ENCODE peak calls at places on chromosomes 16 and 17, in four cellular contexts. M is IMR-90, N is prostate gland, I is GM23338. O is an unnamed sample.

GRCh38 chr17:50117202-50118040 is 12.5 kb downstream of the SAMD14 start:
- DNase-seq in M (peak; percentile 35), N (peak; percentile 28), I (peak; percentile 89), O (peak; percentile 87)

GRCh38 chr16:593406-593805 is 3.5 kb downstream of the RAB40C start:
- DNase-seq in M (no peak), N (peak; percentile 84), I (no peak), O (no peak)

GRCh38 chr16:23847938-23848337 is 12.2 kb downstream of the PRKCB start:
- DNase-seq in M (no peak), N (no peak), I (no peak), O (no peak)

GRCh38 chr16:22216191-22216831 is 10.2 kb downstream of the EEF2K start:
- DNase-seq in M (peak; percentile 68), N (no peak), I (no peak), O (no peak)

GRCh38 chr17:76586741-76587487 is 1.3 kb upstream of the ST6GALNAC2 start:
- DNase-seq in M (no peak), N (peak; percentile 59), I (peak; percentile 67), O (no peak)

GRCh38 chr17:21245703-21246102 is 7.5 kb downstream of the NATD1 start:
- DNase-seq in M (no peak), N (no peak), I (no peak), O (no peak)

GRCh38 chr17:42485680-42486079 is 27.0 kb downstream of the ATP6V0A1 start:
- DNase-seq in M (no peak), N (no peak), I (no peak), O (no peak)

GRCh38 chr17:60248618-60249516 is 99.1 kb downstream of the CA4 start:
- DNase-seq in M (peak; percentile 30), N (no peak), I (no peak), O (no peak)

GRCh38 chr17:69607162-69607834 is 192.8 kb downstream of the MAP2K6 start:
- DNase-seq in M (peak; percentile 85), N (peak; percentile 60), I (peak; percentile 80), O (peak; percentile 71)

GRCh38 chr16:14278749-14279148 is 207.6 kb downstream of the MRTFB start:
- DNase-seq in M (no peak), N (no peak), I (no peak), O (no peak)

GRCh38 chr16:9060225-9060624 is 31.2 kb upstream of the HAPSTR1 start:
- DNase-seq in M (no peak), N (no peak), I (no peak), O (no peak)

GRCh38 chr17:49616546-49617205 is 41.0 kb downstream of the NXPH3 start:
- DNase-seq in M (no peak), N (no peak), I (no peak), O (no peak)

GRCh38 chr17:6361733-6362132 is 73.2 kb downstream of the AIPL1 start:
- DNase-seq in M (no peak), N (no peak), I (peak; percentile 70), O (no peak)

GRCh38 chr16:57041182-57042156 is 50.9 kb upstream of the CPNE2 start:
- DNase-seq in M (no peak), N (no peak), I (no peak), O (no peak)

DNA sequence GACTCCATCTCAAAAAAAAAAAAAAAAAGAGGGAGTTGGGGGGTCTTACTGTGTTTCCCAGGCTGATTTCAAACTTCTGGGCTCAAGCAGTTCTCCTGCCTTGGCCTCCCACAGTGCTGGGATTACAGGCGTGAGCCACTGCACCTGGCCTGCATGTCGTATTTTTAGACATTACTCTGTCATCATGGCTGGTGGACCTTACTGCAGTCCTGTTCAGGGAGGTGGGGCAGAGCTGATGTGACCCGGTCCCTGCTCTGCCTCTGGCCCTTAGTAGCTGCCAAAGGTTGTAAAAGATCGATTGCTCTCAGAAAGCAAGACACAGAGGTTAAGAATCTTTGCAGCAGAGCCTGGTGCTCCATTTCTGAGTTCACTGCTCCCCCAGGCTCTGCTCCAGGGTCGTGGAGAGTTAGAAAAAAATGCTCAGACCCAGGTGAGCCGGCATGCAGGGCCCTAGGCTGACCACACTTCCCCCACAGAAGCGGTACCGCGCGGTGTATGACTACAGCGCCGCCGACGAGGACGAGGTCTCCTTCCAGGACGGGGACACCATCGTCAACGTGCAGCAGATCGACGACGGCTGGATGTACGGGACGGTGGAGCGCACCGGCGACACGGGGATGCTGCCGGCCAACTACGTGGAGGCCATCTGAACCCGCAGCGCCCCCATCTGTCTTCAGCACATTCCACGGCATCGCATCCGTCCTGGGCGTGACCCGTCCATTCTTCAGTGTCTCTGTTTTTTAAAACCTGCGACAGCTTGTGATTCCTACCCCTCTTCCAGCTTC is 7.1 kb upstream of the LASP1NB start:
- DNase-seq in M (no peak), N (no peak), I (peak; percentile 79), O (no peak)
- TF ChIP-seq CTCF in M (no peak), N (no peak), I (peak; percentile 36), O (no peak)

DNA sequence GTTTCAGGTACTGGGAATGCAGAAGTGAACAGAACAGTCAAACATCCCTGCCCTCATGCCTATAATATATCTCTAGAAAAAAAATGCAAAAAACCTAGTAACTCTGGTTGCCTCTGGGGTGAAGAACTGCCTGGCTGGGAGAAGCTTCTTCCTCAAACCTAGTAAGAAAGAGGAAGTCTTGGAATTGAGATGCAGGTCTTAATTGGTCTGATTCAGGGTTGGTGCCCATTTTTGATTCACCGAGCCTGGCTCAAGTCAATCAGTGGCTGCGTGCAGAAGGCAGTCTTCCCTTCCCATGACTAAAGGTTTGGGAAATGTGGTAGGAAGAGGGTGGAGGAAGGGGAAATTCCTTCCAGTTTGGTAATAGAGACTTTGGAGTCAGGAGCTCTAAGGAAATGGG is 22.4 kb downstream of the CDRT15 start:
- DNase-seq in M (peak; percentile 24), N (no peak), I (no peak), O (no peak)
- TF ChIP-seq CTCF in M (no peak), N (no peak), I (no peak), O (no peak)

DNA sequence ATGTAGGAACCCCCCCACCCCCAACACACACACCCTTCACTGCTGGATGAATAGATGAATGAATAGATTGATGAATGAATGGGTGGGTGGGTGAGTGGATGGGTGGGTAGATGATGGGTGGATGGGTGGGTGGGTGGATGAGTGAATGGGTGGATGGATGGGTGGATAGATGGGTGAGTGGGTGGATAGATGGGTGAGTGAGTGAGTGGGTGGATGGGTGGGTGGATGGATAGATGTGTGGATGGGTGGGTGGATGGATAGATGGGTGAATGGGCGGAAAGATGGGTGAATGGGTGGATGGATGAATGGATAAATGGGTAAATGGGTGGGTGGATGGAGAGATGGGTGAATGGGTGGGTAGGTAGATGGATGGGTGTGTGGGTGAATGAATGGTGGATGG is 2.6 kb upstream of the CBFA2T3 start:
- DNase-seq in M (no peak), N (no peak), I (no peak), O (no peak)
- TF ChIP-seq CTCF in M (no peak), N (no peak), I (no peak), O (no peak)

DNA sequence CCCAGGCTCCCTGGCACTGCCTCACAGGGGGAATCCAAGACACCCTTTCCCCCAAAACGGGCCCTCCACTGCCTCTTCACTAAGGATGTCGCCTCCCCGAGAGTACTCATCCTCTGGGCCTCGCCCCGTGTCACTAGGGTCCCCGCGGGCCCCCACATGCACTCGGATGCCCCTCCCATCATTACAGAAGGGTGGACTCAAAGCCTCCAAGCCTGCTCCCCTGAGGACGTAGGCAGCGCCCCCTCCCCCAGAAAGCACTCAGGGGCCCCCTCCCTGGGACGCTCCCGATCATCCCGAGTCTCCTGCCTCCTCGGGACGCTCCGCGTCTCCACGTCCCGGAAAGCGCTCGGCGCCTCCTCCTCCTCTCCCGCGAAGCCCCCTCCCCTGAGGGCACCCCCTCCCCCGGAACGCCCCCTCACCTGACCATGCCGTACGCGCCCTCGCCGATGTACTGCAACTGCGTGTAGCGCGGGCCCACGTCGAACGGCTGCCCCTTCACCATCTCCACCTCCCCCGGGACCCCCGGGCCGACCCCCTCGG is 329 bp downstream of the MAPK3 start:
- DNase-seq in M (no peak), N (no peak), I (peak; percentile 67), O (no peak)
- TF ChIP-seq CTCF in M (no peak), N (no peak), I (no peak), O (no peak)

GRCh38 chr17:62790554-62790953 is 17.6 kb downstream of the MARCHF10 start:
- DNase-seq in M (peak; percentile 93), N (no peak), I (no peak), O (no peak)
- TF ChIP-seq CTCF in M (no peak), N (no peak), I (no peak), O (no peak)

GRCh38 chr17:4006745-4007211 is 42.5 kb upstream of the ATP2A3 start:
- DNase-seq in M (no peak), N (no peak), I (peak; percentile 17), O (no peak)

GRCh38 chr17:4008496-4009163 is 44.4 kb upstream of the ATP2A3 start:
- DNase-seq in M (peak; percentile 92), N (no peak), I (no peak), O (no peak)

GRCh38 chr17:4007346-4008081 is 43.3 kb upstream of the ATP2A3 start:
- DNase-seq in M (no peak), N (no peak), I (peak; percentile 24), O (no peak)

GRCh38 chr17:4009164-4009785 is 45.0 kb upstream of the ATP2A3 start:
- DNase-seq in M (peak; percentile 62), N (no peak), I (no peak), O (no peak)

GRCh38 chr17:4008082-4008435 is 43.8 kb upstream of the ATP2A3 start:
- DNase-seq in M (peak; percentile 36), N (no peak), I (peak; percentile 41), O (no peak)
- TF ChIP-seq CTCF in M (peak; percentile 35), N (no peak), I (peak; percentile 55), O (no peak)